ENCODE peak calls at places on chromosomes 1 and 21, in six cellular contexts. G is psoas muscle, A is foreskin fibroblast, R is prostate gland, D is PC-3, C is dorsolateral prefrontal cortex. H is an unnamed sample.

GRCh38 chr1:222339371-222339947 is 208.4 kb downstream of the HHIPL2 start:
- DNase-seq in G (no peak), A (no peak), R (no peak), D (no peak), C (no peak), H (no peak)

GRCh38 chr1:155989242-155989991 is 11.1 kb upstream of the ARHGEF2 start:
- DNase-seq in G (peak), A (peak), R (peak), D (peak), C (peak), H (no peak)

GRCh38 chr1:160219062-160219929 is 14.1 kb downstream of the PEA15 start:
- DNase-seq in G (peak), A (peak), R (peak), D (peak), C (peak), H (no peak)

GRCh38 chr1:36089393-36090121 is 865 bp downstream of the ADPRS start:
- DNase-seq in G (no peak), A (no peak), R (no peak), D (no peak), C (no peak), H (no peak)

GRCh38 chr1:30106125-30106524 is 617.3 kb downstream of the MATN1 start:
- DNase-seq in G (no peak), A (no peak), R (peak), D (peak), C (no peak), H (no peak)

GRCh38 chr21:31326478-31327247 is 17.4 kb downstream of the TIAM1 start:
- DNase-seq in G (no peak), A (peak), R (no peak), D (no peak), C (no peak), H (no peak)

GRCh38 chr21:37232274-37233018 is 34.7 kb downstream of the VPS26C start:
- DNase-seq in G (no peak), A (no peak), R (no peak), D (no peak), C (no peak), H (no peak)

GRCh38 chr1:84689514-84690396 is 506 bp downstream of the SSX2IP start:
- DNase-seq in G (peak), A (peak), R (peak), D (peak), C (peak), H (no peak)

GRCh38 chr1:8818325-8818775 is 910 bp upstream of the RERE start:
- DNase-seq in G (no peak), A (peak), R (peak), D (peak), C (no peak), H (no peak)

GRCh38 chr1:70486676-70487470 is 75.8 kb downstream of the CTH start:
- DNase-seq in G (peak), A (peak), R (no peak), D (peak), C (no peak), H (peak)

GRCh38 chr1:111789666-111790316 is 34.1 kb downstream of the DDX20 start:
- DNase-seq in G (no peak), A (peak), R (no peak), D (no peak), C (no peak), H (no peak)

GRCh38 chr1:205570173-205570501 is 61.7 kb downstream of the ELK4 start:
- DNase-seq in G (no peak), A (no peak), R (no peak), D (no peak), C (no peak), H (no peak)

GRCh38 chr1:50742523-50742922 is 217.5 kb downstream of the FAF1 start:
- DNase-seq in G (no peak), A (peak), R (no peak), D (peak), C (no peak), H (no peak)

GRCh38 chr1:203043830-203044545 is 17.7 kb downstream of the PPFIA4 start:
- DNase-seq in G (no peak), A (no peak), R (no peak), D (no peak), C (peak), H (no peak)

GRCh38 chr1:43241352-43241953 is 28.3 kb upstream of the TMEM125 start:
- DNase-seq in G (no peak), A (no peak), R (peak), D (peak), C (no peak), H (peak)

GRCh38 chr1:71157151-71157550 is 76.3 kb upstream of the ZRANB2 start:
- DNase-seq in G (no peak), A (no peak), R (no peak), D (no peak), C (no peak), H (no peak)

GRCh38 chr1:218496561-218496960 is 151.4 kb downstream of the TGFB2 start:
- DNase-seq in G (no peak), A (peak), R (no peak), D (peak), C (no peak), H (peak)

GRCh38 chr1:17250601-17251000 is 1.7 kb downstream of the PADI3 start:
- DNase-seq in G (no peak), A (no peak), R (peak), D (peak), C (no peak), H (peak)

GRCh38 chr1:66336641-66336991 is 197.3 kb upstream of the SGIP1 start:
- DNase-seq in G (no peak), A (no peak), R (no peak), D (no peak), C (no peak), H (no peak)

GRCh38 chr1:155981266-155982088 is 3.1 kb upstream of the ARHGEF2 start:
- DNase-seq in G (peak), A (peak), R (no peak), D (no peak), C (no peak), H (no peak)

GRCh38 chr1:5950994-5951749 is 41.1 kb downstream of the NPHP4 start:
- DNase-seq in G (peak), A (no peak), R (no peak), D (no peak), C (peak), H (no peak)

GRCh38 chr1:245814651-245815050 is 659.9 kb downstream of the KIF26B start:
- DNase-seq in G (no peak), A (no peak), R (no peak), D (no peak), C (no peak), H (no peak)

GRCh38 chr1:40763742-40764532 is 19.6 kb upstream of the KCNQ4 start:
- DNase-seq in G (no peak), A (no peak), R (no peak), D (no peak), C (no peak), H (no peak)

GRCh38 chr1:29052100-29052499 is 71.6 kb downstream of the TMEM200B start:
- DNase-seq in G (no peak), A (no peak), R (no peak), D (no peak), C (no peak), H (no peak)

GRCh38 chr1:223846668-223847007 is 891 bp upstream of the TP53BP2 start:
- DNase-seq in G (no peak), A (peak), R (peak), D (peak), C (peak), H (no peak)

GRCh38 chr1:3029481-3029961 is 8.3 kb downstream of the ACTRT2 start:
- DNase-seq in G (no peak), A (no peak), R (no peak), D (no peak), C (no peak), H (no peak)

GRCh38 chr21:26171310-26172100 is 935 bp upstream of the APP start:
- DNase-seq in G (no peak), A (no peak), R (no peak), D (no peak), C (no peak), H (no peak)

GRCh38 chr21:26167593-26167992 is 3.0 kb downstream of the APP start:
- DNase-seq in G (no peak), A (no peak), R (no peak), D (no peak), C (no peak), H (no peak)

GRCh38 chr21:26169061-26169610 is 1.4 kb downstream of the APP start:
- DNase-seq in G (peak), A (peak), R (peak), D (peak), C (peak), H (no peak)

GRCh38 chr21:26169611-26170470 is 729 bp downstream of the APP start:
- DNase-seq in G (peak), A (peak), R (peak), D (peak), C (peak), H (no peak)

DNA sequence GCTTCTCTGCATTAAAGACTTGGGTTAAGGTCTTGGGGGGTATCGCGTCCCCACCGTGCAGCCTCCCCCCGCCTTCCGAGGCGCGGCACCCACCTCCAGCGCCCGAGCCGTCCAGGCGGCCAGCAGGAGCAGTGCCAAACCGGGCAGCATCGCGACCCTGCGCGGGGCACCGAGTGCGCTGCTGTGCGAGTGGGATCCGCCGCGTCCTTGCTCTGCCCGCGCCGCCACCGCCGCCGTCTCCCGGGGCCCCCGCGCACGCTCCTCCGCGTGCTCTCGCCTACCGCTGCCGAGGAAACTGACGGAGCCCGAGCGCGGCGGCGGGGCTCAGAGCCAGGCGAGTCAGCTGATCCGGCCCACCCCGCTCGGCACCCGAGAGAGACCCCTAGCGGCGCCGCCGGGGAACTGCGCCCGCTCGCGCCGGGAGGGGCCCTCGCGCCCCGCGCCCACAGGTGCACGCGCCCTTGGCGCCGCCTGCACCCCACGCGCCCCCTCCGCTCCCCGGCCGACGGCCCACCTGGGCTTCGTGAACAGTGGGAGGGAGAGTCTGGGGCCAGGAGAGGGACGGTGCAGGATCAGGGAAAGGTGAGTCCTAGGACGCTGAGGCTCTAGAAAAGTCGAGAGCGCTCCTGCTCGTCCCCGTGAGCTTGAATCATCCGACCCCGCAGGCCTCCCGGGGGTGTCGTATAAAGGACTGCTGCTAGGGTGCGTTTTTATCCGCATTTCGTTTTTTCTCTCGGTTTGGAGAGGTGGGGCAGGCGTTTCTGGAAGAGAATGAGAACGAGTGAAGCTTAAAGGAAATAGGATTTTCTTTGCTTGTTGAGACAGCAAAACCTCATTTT is at the start of gene APP:
- DNase-seq in G (peak), A (peak), R (peak), D (peak), C (peak), H (no peak)
- TF ChIP-seq CTCF in G (peak), A (peak), R (peak), D (peak), C (peak), H (peak)

DNA sequence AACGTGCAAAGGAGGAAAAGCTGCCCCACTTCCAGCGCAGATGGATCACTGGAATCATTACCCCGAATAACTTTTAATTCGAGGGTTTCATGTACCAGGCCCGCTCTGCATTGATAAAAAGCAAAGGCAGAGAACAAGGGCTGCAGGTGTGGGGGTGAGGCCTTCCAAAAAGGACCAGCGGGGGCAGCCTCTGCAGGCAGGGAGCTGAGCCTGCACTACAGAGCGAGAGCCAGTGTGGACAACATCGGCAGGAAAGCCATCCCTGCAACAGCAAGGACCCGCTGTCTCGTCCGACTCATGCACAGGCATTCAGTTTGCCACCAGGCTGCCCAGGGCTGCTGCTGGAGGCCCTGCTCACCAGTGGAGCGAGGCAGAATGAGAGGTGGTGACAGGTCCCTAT is 27.1 kb upstream of the AJAP1 start:
- DNase-seq in G (no peak), A (no peak), R (no peak), D (no peak), C (peak), H (no peak)
- TF ChIP-seq CTCF in G (no peak), A (no peak), R (no peak), D (no peak), C (no peak), H (no peak)

DNA sequence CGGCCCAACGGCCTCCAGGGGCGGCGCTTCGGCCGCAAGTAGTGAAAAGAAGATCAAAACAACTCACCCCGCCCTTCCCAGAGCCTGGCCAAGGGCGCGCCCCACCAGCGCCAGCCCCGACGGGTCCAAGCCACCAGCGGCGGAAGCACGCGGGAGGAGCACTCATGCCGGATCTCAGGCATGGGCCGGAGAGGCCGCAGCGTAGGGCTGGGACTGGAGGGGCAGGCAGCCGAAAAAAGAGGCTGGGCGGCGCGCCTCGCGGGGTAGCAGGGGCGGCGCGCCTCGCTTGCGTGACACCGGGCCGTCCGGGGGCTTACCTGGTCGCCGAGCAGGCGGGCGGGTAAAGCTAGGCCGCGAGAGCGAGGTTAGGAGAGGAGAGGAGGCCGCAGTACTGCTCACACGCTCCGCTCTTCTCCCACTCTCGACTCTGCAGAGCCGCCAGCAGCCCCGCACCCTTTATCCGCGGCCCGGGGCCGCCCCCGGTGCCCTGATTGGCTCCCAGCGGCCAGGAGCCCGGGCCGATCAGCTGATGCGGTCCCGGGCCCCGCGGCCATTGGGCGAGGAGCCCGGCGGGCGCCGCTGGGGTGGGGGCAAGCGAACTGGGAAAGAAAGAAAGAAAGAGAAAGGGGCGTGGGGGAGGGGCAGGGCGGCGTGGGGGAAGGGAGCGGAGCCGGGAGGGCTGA is at the start of gene GLUL:
- DNase-seq in G (peak), A (peak), R (peak), D (peak), C (peak), H (no peak)
- TF ChIP-seq CTCF in G (peak), A (no peak), R (no peak), D (no peak), C (no peak), H (no peak)

GRCh38 chr1:198788561-198789064 is 149.8 kb downstream of the PTPRC start:
- DNase-seq in G (no peak), A (no peak), R (no peak), D (peak), C (no peak), H (no peak)
- TF ChIP-seq CTCF in G (no peak), A (no peak), R (no peak), D (peak), C (no peak), H (peak)

GRCh38 chr21:23809573-23809972 is 1797.7 kb downstream of the MRPL39 start:
- DNase-seq in G (no peak), A (no peak), R (no peak), D (no peak), C (no peak), H (no peak)

GRCh38 chr21:23817337-23817736 is 1789.9 kb downstream of the MRPL39 start:
- DNase-seq in G (no peak), A (no peak), R (no peak), D (no peak), C (no peak), H (no peak)

GRCh38 chr21:23812485-23812884 is 1794.8 kb downstream of the MRPL39 start:
- DNase-seq in G (no peak), A (no peak), R (no peak), D (no peak), C (no peak), H (no peak)

DNA sequence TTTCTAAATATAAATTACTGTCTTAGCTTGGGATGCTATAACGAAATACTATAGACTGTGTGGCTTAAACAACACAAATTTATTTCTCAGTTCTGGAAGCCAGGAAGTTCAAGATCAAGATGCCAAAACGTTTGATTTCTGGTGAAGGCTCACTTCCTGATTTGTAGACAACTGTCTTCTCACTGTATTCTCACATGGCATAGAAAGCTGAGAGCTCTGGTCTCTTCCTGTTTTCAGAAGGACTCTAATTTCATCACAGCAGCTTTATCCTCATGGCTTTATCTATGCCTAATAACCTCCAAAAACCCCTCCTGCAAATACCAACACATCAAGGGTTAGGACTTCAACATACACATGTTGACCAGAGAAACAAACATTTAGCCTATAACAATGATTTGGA is 1795.5 kb downstream of the MRPL39 start:
- DNase-seq in G (no peak), A (no peak), R (no peak), D (no peak), C (no peak), H (no peak)
- TF ChIP-seq CTCF in G (no peak), A (no peak), R (no peak), D (no peak), C (no peak), H (no peak)

GRCh38 chr21:34887729-34888568 is 161.2 kb downstream of the RUNX1 start:
- DNase-seq in G (peak), A (peak), R (peak), D (peak), C (no peak), H (no peak)

GRCh38 chr21:34885125-34885524 is 164.0 kb downstream of the RUNX1 start:
- DNase-seq in G (no peak), A (no peak), R (no peak), D (peak), C (no peak), H (no peak)

GRCh38 chr21:34888569-34889286 is 160.4 kb downstream of the RUNX1 start:
- DNase-seq in G (peak), A (peak), R (peak), D (peak), C (peak), H (no peak)

GRCh38 chr21:34885636-34886553 is 163.2 kb downstream of the RUNX1 start:
- DNase-seq in G (peak), A (no peak), R (no peak), D (peak), C (no peak), H (no peak)

GRCh38 chr21:34886554-34887385 is 162.3 kb downstream of the RUNX1 start:
- DNase-seq in G (peak), A (no peak), R (no peak), D (peak), C (no peak), H (no peak)
- TF ChIP-seq CTCF in G (peak), A (no peak), R (no peak), D (no peak), C (no peak), H (no peak)

GRCh38 chr1:114215426-114215825 is 61.8 kb upstream of the SYT6 start:
- DNase-seq in G (no peak), A (no peak), R (no peak), D (peak), C (no peak), H (no peak)
- TF ChIP-seq CTCF in G (no peak), A (no peak), R (no peak), D (no peak), C (no peak), H (no peak)

H was measured in keratinocyte.